ENCODE peak calls at places on chromosomes 4 and X, in nine cellular contexts. R, K, F, O, A, D, C, S and Q are unnamed samples.

GRCh38 chr4:123786955-123787354 is 390.4 kb downstream of the SPRY1 start:
- DNase-seq in A (peak; percentile 41), K (peak; percentile 49), O (no peak), C (no peak), R (peak; percentile 25), F (no peak), D (no peak), S (no peak), Q (no peak)

GRCh38 chr4:159280442-159281172 is 177.7 kb downstream of the RAPGEF2 start:
- DNase-seq in D (no peak), O (no peak), F (no peak), A (no peak), S (no peak), R (no peak), K (no peak), C (no peak), Q (no peak)

GRCh38 chr4:110742148-110742547 is 119.3 kb upstream of the PITX2 start:
- DNase-seq in D (peak; percentile 4), K (no peak), R (peak; percentile 27), A (no peak), S (no peak), F (no peak), C (no peak), O (no peak), Q (no peak)

GRCh38 chr4:134627386-134627785 is 425.8 kb upstream of the PABPC4L start:
- DNase-seq in S (no peak), A (no peak), R (no peak), K (no peak), C (peak; percentile 78), D (no peak), O (no peak), F (no peak), Q (no peak)

GRCh38 chr4:109553130-109553529 is 6.9 kb upstream of the MCUB start:
- DNase-seq in D (no peak), C (no peak), S (no peak), O (no peak), F (no peak), R (no peak), A (no peak), K (no peak), Q (no peak)

GRCh38 chrX:124346064-124346876 is at the start of gene SH2D1A:
- DNase-seq in F (no peak), D (no peak), K (no peak), S (peak; percentile 32), O (no peak), A (no peak), C (no peak), R (peak; percentile 2), Q (no peak)

GRCh38 chrX:150768132-150768485 is 74.9 kb downstream of the MTMR1 start:
- DNase-seq in C (no peak), S (no peak), F (no peak), R (no peak), K (no peak), D (no peak), O (no peak), A (peak; percentile 80), Q (no peak)

GRCh38 chr4:118834960-118835895 is 698 bp downstream of the SEC24D start:
- DNase-seq in O (peak; percentile 96), C (peak; percentile 72), F (peak; percentile 81), S (peak; percentile 35), K (peak; percentile 78), D (peak; percentile 82), A (peak; percentile 88), R (peak; percentile 96), Q (peak; percentile 46)

GRCh38 chr4:53497446-53498069 is 93.7 kb downstream of the LNX1 start:
- DNase-seq in F (peak; percentile 35), R (peak; percentile 76), K (no peak), C (no peak), O (no peak), D (no peak), S (no peak), A (peak; percentile 90), Q (peak; percentile 17)

GRCh38 chr4:96543346-96543745 is 703.5 kb downstream of the PDHA2 start:
- DNase-seq in R (no peak), S (no peak), D (no peak), O (no peak), F (no peak), C (no peak), A (no peak), K (no peak), Q (no peak)

GRCh38 chr4:128284317-128284716 is 3.3 kb downstream of the PGRMC2 start:
- DNase-seq in C (no peak), F (no peak), D (no peak), O (no peak), K (no peak), R (no peak), S (no peak), A (no peak), Q (no peak)

GRCh38 chrX:48559636-48560035 is 14.6 kb upstream of the RBM3 start:
- DNase-seq in K (no peak), C (no peak), F (no peak), S (no peak), D (no peak), A (no peak), R (no peak), O (no peak), Q (peak; percentile 14)

GRCh38 chr4:41719417-41719816 is 29.1 kb downstream of the PHOX2B start:
- DNase-seq in S (no peak), C (no peak), O (no peak), R (peak; percentile 41), F (no peak), D (peak; percentile 70), K (no peak), A (no peak), Q (no peak)

GRCh38 chrX:46209768-46210167 is 335.5 kb downstream of the ZNF674 start:
- DNase-seq in A (no peak), D (peak; percentile 93), S (no peak), O (peak; percentile 4), R (no peak), F (no peak), K (no peak), C (no peak), Q (no peak)

GRCh38 chrX:106612403-106612789 is 618 bp downstream of the RADX start:
- DNase-seq in C (no peak), A (no peak), D (peak; percentile 41), O (peak; percentile 23), F (peak; percentile 21), K (no peak), R (peak; percentile 9), S (no peak), Q (peak; percentile 9)

GRCh38 chr4:100366213-100366612 is 151.6 kb downstream of the EMCN start:
- DNase-seq in F (peak; percentile 34), O (peak; percentile 52), A (no peak), R (no peak), K (no peak), D (no peak), S (no peak), C (no peak), Q (peak; percentile 6)

GRCh38 chr4:156946508-156947197 is 24.9 kb downstream of the PDGFC start:
- DNase-seq in C (no peak), K (no peak), A (peak; percentile 83), O (peak; percentile 9), S (no peak), F (no peak), D (peak; percentile 99), R (peak; percentile 99), Q (no peak)

GRCh38 chr4:156948133-156948532 is 23.5 kb downstream of the PDGFC start:
- DNase-seq in F (no peak), K (no peak), D (no peak), R (no peak), S (no peak), C (no peak), O (no peak), A (peak; percentile 47), Q (no peak)

GRCh38 chr4:156950090-156950489 is 21.5 kb downstream of the PDGFC start:
- DNase-seq in A (no peak), C (no peak), S (no peak), K (no peak), O (no peak), R (no peak), F (no peak), D (no peak), Q (no peak)

GRCh38 chr4:156949373-156949814 is 22.2 kb downstream of the PDGFC start:
- DNase-seq in D (peak; percentile 93), F (no peak), A (peak; percentile 79), K (no peak), O (no peak), R (peak; percentile 81), C (no peak), S (no peak), Q (no peak)

GRCh38 chr4:156948738-156949137 is 22.9 kb downstream of the PDGFC start:
- DNase-seq in A (no peak), C (no peak), S (no peak), D (no peak), R (no peak), O (no peak), F (no peak), K (no peak), Q (no peak)
- H3K4me3 ChIP-seq in A (no peak overlapping the region), C (no peak overlapping the region), S (no peak overlapping the region), D (no peak overlapping the region), R (peak overlapping the region; percentile 51), O (no peak overlapping the region), F (no peak overlapping the region), K (no peak overlapping the region), Q (no peak overlapping the region)

GRCh38 chrX:17736478-17736855 is 826 bp upstream of the SCML1 start:
- DNase-seq in S (no peak), K (no peak), F (no peak), O (no peak), A (no peak), R (peak; percentile 5), D (peak; percentile 12), C (no peak), Q (no peak)
- H3K4me3 ChIP-seq in S (peak overlapping the region; percentile 64), K (peak overlapping the region; percentile 46), F (peak overlapping the region; percentile 50), O (no peak overlapping the region), A (peak overlapping the region; percentile 21), R (peak overlapping the region; percentile 75), D (peak overlapping the region; percentile 35), C (peak overlapping the region; percentile 1), Q (peak overlapping the region; percentile 30)

DNA sequence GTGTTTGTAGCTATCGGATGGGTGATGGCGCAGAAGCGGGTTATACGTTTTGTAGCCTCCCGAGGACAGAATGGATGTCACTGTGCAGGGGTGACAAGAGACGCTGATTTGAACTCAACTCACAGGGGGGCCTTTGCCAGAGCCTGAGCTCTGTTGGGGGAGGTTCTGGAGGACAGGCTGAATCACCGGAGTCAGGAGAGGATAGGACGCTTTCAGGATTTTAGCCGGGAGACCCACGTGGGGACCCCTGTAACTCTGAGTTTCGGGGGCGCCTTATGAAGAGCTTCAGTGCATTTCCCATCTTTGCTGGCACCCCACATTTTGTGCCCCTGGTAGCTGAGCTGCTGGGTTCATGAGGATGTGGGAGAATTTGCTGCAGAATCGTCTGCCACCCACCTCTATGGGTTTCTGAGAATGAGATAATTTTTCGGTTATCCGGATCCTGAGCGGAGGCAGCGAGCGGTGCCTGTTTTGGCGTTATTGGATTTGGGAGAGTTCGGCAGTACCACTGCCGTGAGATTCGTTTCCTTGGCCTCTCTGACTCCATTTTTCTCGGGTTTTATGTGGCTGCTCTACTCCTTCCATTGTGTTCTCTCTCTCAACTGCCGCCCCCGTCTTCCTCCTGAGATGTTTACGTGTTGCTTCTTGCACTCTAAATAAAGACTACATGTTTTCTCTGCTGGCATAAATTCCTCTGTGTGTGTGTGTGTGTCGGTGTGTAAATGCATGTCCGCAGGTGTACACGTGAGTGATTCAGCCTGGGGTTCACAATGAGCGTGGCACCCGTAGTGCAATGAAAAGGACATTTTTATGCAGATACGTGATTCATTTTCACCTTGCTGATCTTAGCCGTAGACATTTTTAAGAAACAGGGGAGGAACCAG is 81.8 kb downstream of the STOX2 start:
- DNase-seq in S (no peak), F (no peak), D (peak; percentile 75), O (no peak), K (no peak), C (no peak), A (no peak), R (peak; percentile 2), Q (no peak)
- H3K4me3 ChIP-seq in S (no peak overlapping the region), F (no peak overlapping the region), D (peak overlapping the region; percentile 32), O (no peak overlapping the region), K (peak overlapping the region; percentile 44), C (peak overlapping the region; percentile 17), A (no peak overlapping the region), R (peak overlapping the region; percentile 65), Q (peak overlapping the region; percentile 15)

GRCh38 chrX:6225307-6226052 is 3.2 kb downstream of the NLGN4X start:
- DNase-seq in K (no peak), D (no peak), F (peak; percentile 32), O (peak; percentile 21), A (no peak), S (no peak), R (no peak), C (no peak), Q (peak; percentile 15)
- H3K4me3 ChIP-seq in K (peak overlapping the region; percentile 46), D (peak overlapping the region; percentile 32), F (peak overlapping the region; percentile 81), O (peak overlapping the region; percentile 22), A (peak overlapping the region; percentile 65), S (no peak overlapping the region), R (no peak overlapping the region), C (peak overlapping the region; percentile 19), Q (peak overlapping the region; percentile 94)